ENCODE peak calls at places on chromosomes 3 and 15, in four cellular contexts. One of them, this sample, is unnamed.

GRCh38 chr3:197404030-197404429 is 105.6 kb upstream of the DLG1 start:
- DNase-seq in K562: no peak
- DNase-seq in GM12878: no peak
- DNase-seq in HepG2: no peak
- DNase-seq in this sample: no peak

GRCh38 chr3:67608034-67608433 is 46.4 kb downstream of the SUCLG2 start:
- DNase-seq in K562: no peak
- DNase-seq in GM12878: no peak
- DNase-seq in HepG2: no peak
- DNase-seq in this sample: no peak

GRCh38 chr15:78067328-78068241 is 9.9 kb downstream of the TBC1D2B start:
- DNase-seq in K562: no peak
- DNase-seq in GM12878: no peak
- DNase-seq in HepG2: no peak
- DNase-seq in this sample: peak

GRCh38 chr3:181052256-181052655 is 62.7 kb upstream of the DNAJC19 start:
- DNase-seq in K562: no peak
- DNase-seq in GM12878: no peak
- DNase-seq in HepG2: no peak
- DNase-seq in this sample: no peak

GRCh38 chr3:56929809-56930615 is 128.3 kb upstream of the ARHGEF3 start:
- DNase-seq in K562: no peak
- DNase-seq in GM12878: no peak
- DNase-seq in HepG2: no peak
- DNase-seq in this sample: peak

GRCh38 chr3:126980266-126980811 is 2.6 kb upstream of the PLXNA1 start:
- DNase-seq in K562: no peak
- DNase-seq in GM12878: no peak
- DNase-seq in HepG2: no peak
- DNase-seq in this sample: no peak

GRCh38 chr15:89785771-89786135 is 9.6 kb downstream of the MESP2 start:
- DNase-seq in K562: no peak
- DNase-seq in GM12878: no peak
- DNase-seq in HepG2: no peak
- DNase-seq in this sample: no peak

GRCh38 chr3:59300727-59301134 is 250.9 kb upstream of the CFAP20DC start:
- DNase-seq in K562: no peak
- DNase-seq in GM12878: no peak
- DNase-seq in HepG2: no peak
- DNase-seq in this sample: no peak

GRCh38 chr3:152524198-152525140 is 255.7 kb downstream of the MBNL1 start:
- DNase-seq in K562: no peak
- DNase-seq in GM12878: no peak
- DNase-seq in HepG2: peak
- DNase-seq in this sample: no peak

GRCh38 chr3:162338514-162338913 is 841.9 kb downstream of the OTOL1 start:
- DNase-seq in K562: no peak
- DNase-seq in GM12878: no peak
- DNase-seq in HepG2: no peak
- DNase-seq in this sample: no peak

GRCh38 chr15:78290222-78290621 is 9.2 kb downstream of the SKIC8 start:
- DNase-seq in K562: no peak
- DNase-seq in GM12878: no peak
- DNase-seq in HepG2: no peak
- DNase-seq in this sample: no peak

GRCh38 chr15:55224892-55225291 is 28.2 kb upstream of the RSL24D1 start:
- DNase-seq in K562: no peak
- DNase-seq in GM12878: peak
- DNase-seq in HepG2: no peak
- DNase-seq in this sample: no peak

GRCh38 chr15:42919794-42920280 is 741 bp downstream of the TTBK2 start:
- DNase-seq in K562: no peak
- DNase-seq in GM12878: no peak
- DNase-seq in HepG2: peak
- DNase-seq in this sample: no peak

GRCh38 chr3:160296591-160296990 is 71.4 kb downstream of the C3orf80 start:
- DNase-seq in K562: no peak
- DNase-seq in GM12878: no peak
- DNase-seq in HepG2: no peak
- DNase-seq in this sample: no peak

GRCh38 chr15:78315686-78316085 is 16.3 kb upstream of the SKIC8 start:
- DNase-seq in K562: peak
- DNase-seq in GM12878: no peak
- DNase-seq in HepG2: peak
- DNase-seq in this sample: peak

GRCh38 chr15:85607842-85608241 is 186.9 kb downstream of the KLHL25 start:
- DNase-seq in K562: no peak
- DNase-seq in GM12878: no peak
- DNase-seq in HepG2: no peak
- DNase-seq in this sample: no peak

GRCh38 chr3:38713121-38713520 is 63.6 kb upstream of the SCN5A start:
- DNase-seq in K562: no peak
- DNase-seq in GM12878: no peak
- DNase-seq in HepG2: no peak
- DNase-seq in this sample: no peak

GRCh38 chr3:175316799-175317198 is 457.7 kb downstream of the NAALADL2 start:
- DNase-seq in K562: no peak
- DNase-seq in GM12878: no peak
- DNase-seq in HepG2: no peak
- DNase-seq in this sample: no peak

GRCh38 chr3:149342413-149343340 is 9.2 kb upstream of the TM4SF18 start:
- DNase-seq in K562: no peak
- DNase-seq in GM12878: no peak
- DNase-seq in HepG2: no peak
- DNase-seq in this sample: no peak

GRCh38 chr15:84794148-84794547 is 23.0 kb upstream of the ALPK3 start:
- DNase-seq in K562: no peak
- DNase-seq in GM12878: no peak
- DNase-seq in HepG2: no peak
- DNase-seq in this sample: no peak

GRCh38 chr3:124097362-124098120 is 105.6 kb upstream of the ROPN1 start:
- DNase-seq in K562: no peak
- DNase-seq in GM12878: no peak
- DNase-seq in HepG2: no peak
- DNase-seq in this sample: no peak

GRCh38 chr15:94965593-94965992 is 734.2 kb downstream of the MCTP2 start:
- DNase-seq in K562: peak
- DNase-seq in GM12878: no peak
- DNase-seq in HepG2: no peak
- DNase-seq in this sample: no peak

GRCh38 chr3:15634671-15635661 is 33.4 kb downstream of the BTD start:
- DNase-seq in K562: no peak
- DNase-seq in GM12878: no peak
- DNase-seq in HepG2: no peak
- DNase-seq in this sample: no peak

GRCh38 chr3:66598168-66598567 is 97.3 kb upstream of the LRIG1 start:
- DNase-seq in K562: no peak
- DNase-seq in GM12878: no peak
- DNase-seq in HepG2: no peak
- DNase-seq in this sample: no peak

GRCh38 chr15:70956196-70956595 is 63.6 kb downstream of the LRRC49 start:
- DNase-seq in K562: no peak
- DNase-seq in GM12878: no peak
- DNase-seq in HepG2: no peak
- DNase-seq in this sample: no peak

GRCh38 chr15:32718822-32719716 is 1.3 kb downstream of the GREM1 start:
- DNase-seq in K562: no peak
- DNase-seq in GM12878: no peak
- DNase-seq in HepG2: no peak
- DNase-seq in this sample: peak

GRCh38 chr15:95252404-95252803 is 1021.0 kb downstream of the MCTP2 start:
- DNase-seq in K562: no peak
- DNase-seq in GM12878: no peak
- DNase-seq in HepG2: no peak
- DNase-seq in this sample: no peak

GRCh38 chr3:117103645-117104044 is 394.1 kb downstream of the TUSC7 start:
- DNase-seq in K562: no peak
- DNase-seq in GM12878: no peak
- DNase-seq in HepG2: no peak
- DNase-seq in this sample: no peak

GRCh38 chr3:57078366-57079220 is 18.1 kb downstream of the SPATA12 start:
- DNase-seq in K562: peak
- DNase-seq in GM12878: no peak
- DNase-seq in HepG2: peak
- DNase-seq in this sample: peak

GRCh38 chr3:137165117-137165806 is 207.5 kb downstream of the IL20RB start:
- DNase-seq in K562: peak
- DNase-seq in GM12878: no peak
- DNase-seq in HepG2: no peak
- DNase-seq in this sample: no peak

GRCh38 chr3:156630081-156630772 is 44.2 kb upstream of the TIPARP start:
- DNase-seq in K562: no peak
- DNase-seq in GM12878: no peak
- DNase-seq in HepG2: no peak
- DNase-seq in this sample: no peak

GRCh38 chr3:137217733-137218132 is 259.9 kb downstream of the IL20RB start:
- DNase-seq in K562: peak
- DNase-seq in GM12878: no peak
- DNase-seq in HepG2: no peak
- DNase-seq in this sample: peak

GRCh38 chr3:11739123-11739522 is 95.4 kb upstream of the VGLL4 start:
- DNase-seq in K562: no peak
- DNase-seq in GM12878: no peak
- DNase-seq in HepG2: no peak
- DNase-seq in this sample: no peak

GRCh38 chr15:89822951-89823701 is 8.5 kb upstream of the ANPEP start:
- DNase-seq in K562: no peak
- DNase-seq in GM12878: no peak
- DNase-seq in HepG2: no peak
- DNase-seq in this sample: no peak

GRCh38 chr15:63291507-63291906 is 14.1 kb downstream of the APH1B start:
- DNase-seq in K562: no peak
- DNase-seq in GM12878: no peak
- DNase-seq in HepG2: no peak
- DNase-seq in this sample: no peak

GRCh38 chr15:63292241-63292640 is 14.8 kb downstream of the APH1B start:
- DNase-seq in K562: no peak
- DNase-seq in GM12878: no peak
- DNase-seq in HepG2: no peak
- DNase-seq in this sample: no peak

GRCh38 chr15:63294354-63294753 is 16.9 kb downstream of the APH1B start:
- DNase-seq in K562: no peak
- DNase-seq in GM12878: no peak
- DNase-seq in HepG2: no peak
- DNase-seq in this sample: no peak

GRCh38 chr15:63296195-63296594 is 18.8 kb downstream of the APH1B start:
- DNase-seq in K562: no peak
- DNase-seq in GM12878: no peak
- DNase-seq in HepG2: no peak
- DNase-seq in this sample: no peak

GRCh38 chr15:63292771-63293170 is 15.4 kb downstream of the APH1B start:
- DNase-seq in K562: no peak
- DNase-seq in GM12878: no peak
- DNase-seq in HepG2: no peak
- DNase-seq in this sample: no peak
- TF ChIP-seq CBFB in K562: no peak
- TF ChIP-seq CBFB in GM12878: no peak
- TF ChIP-seq CBFB in HepG2: no peak
- TF ChIP-seq CBFB in this sample: no peak

GRCh38 chr3:185279582-185280138 is 25.8 kb upstream of the EHHADH start:
- DNase-seq in K562: no peak
- DNase-seq in GM12878: no peak
- DNase-seq in HepG2: no peak
- DNase-seq in this sample: no peak

GRCh38 chr3:185280572-185281365 is 26.9 kb upstream of the EHHADH start:
- DNase-seq in K562: peak
- DNase-seq in GM12878: peak
- DNase-seq in HepG2: peak
- DNase-seq in this sample: no peak

GRCh38 chr3:185282696-185283373 is 29.0 kb upstream of the EHHADH start:
- DNase-seq in K562: no peak
- DNase-seq in GM12878: peak
- DNase-seq in HepG2: peak
- DNase-seq in this sample: peak

GRCh38 chr3:185283374-185283935 is 29.6 kb upstream of the EHHADH start:
- DNase-seq in K562: no peak
- DNase-seq in GM12878: no peak
- DNase-seq in HepG2: no peak
- DNase-seq in this sample: no peak
- TF ChIP-seq CBFB in K562: no peak
- TF ChIP-seq CBFB in GM12878: no peak
- TF ChIP-seq CBFB in HepG2: no peak
- TF ChIP-seq CBFB in this sample: no peak

GRCh38 chr3:60434945-60435344 is 816.3 kb downstream of the FHIT start:
- DNase-seq in K562: no peak
- DNase-seq in GM12878: no peak
- DNase-seq in HepG2: no peak
- DNase-seq in this sample: no peak

GRCh38 chr3:60430208-60430607 is 821.0 kb downstream of the FHIT start:
- DNase-seq in K562: no peak
- DNase-seq in GM12878: no peak
- DNase-seq in HepG2: no peak
- DNase-seq in this sample: no peak

GRCh38 chr3:60435941-60436650 is 815.2 kb downstream of the FHIT start:
- DNase-seq in K562: no peak
- DNase-seq in GM12878: no peak
- DNase-seq in HepG2: no peak
- DNase-seq in this sample: no peak

GRCh38 chr3:60431599-60431958 is 819.7 kb downstream of the FHIT start:
- DNase-seq in K562: peak
- DNase-seq in GM12878: no peak
- DNase-seq in HepG2: no peak
- DNase-seq in this sample: peak

DNA sequence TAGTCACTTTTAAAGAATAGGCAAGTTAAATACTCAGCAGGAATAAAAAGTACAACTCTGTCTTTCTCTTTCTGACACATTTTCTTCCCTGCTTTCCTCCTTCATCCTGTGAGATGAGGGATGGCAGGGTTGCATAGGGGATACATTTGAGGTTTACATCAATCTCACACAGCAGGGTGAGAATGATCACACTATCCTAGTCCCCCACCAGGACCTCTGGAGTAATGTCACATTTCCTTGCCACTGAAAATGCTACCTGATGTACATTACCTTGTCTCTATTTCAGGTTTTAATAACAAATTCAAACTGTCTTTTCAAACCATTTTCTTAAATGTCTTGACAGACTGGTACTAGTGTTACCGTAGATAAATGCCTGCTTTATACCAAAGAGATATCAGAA is 816.9 kb downstream of the FHIT start:
- DNase-seq in K562: no peak
- DNase-seq in GM12878: no peak
- DNase-seq in HepG2: no peak
- DNase-seq in this sample: no peak
- TF ChIP-seq CBFB in K562: no peak
- TF ChIP-seq CBFB in GM12878: no peak
- TF ChIP-seq CBFB in HepG2: no peak
- TF ChIP-seq CBFB in this sample: no peak

DNA sequence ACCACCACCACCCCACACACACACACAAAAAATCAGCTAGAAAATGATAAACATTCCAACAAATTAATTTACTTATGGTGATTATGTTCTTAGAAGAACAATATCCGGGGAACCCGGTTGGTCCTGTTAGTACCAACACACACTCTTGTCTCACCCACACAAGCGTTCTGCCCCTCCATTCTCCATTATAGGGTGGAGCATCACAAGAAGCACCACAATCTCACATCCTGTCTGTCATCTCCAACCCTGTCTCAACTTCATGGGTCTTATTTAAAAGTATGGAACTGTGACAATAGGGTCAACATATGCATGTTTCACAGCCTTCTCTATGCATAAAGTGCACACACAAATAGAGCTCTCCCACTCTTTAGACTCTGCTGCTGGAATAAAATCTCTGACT is 5.6 kb downstream of the GSK3B start:
- DNase-seq in K562: no peak
- DNase-seq in GM12878: no peak
- DNase-seq in HepG2: no peak
- DNase-seq in this sample: no peak
- TF ChIP-seq CBFB in K562: no peak
- TF ChIP-seq CBFB in GM12878: no peak
- TF ChIP-seq CBFB in HepG2: no peak
- TF ChIP-seq CBFB in this sample: no peak

This sample was measured in WTC11.